ENCODE peak calls at places on chromosomes 2 and 18, in six cellular contexts. One of them, this sample, is unnamed.

GRCh38 chr2:27398962-27399361 is 10.4 kb downstream of the PPM1G start:
- DNase-seq in progenitor cell of endocrine pancreas: no peak
- DNase-seq in NB4: no peak
- DNase-seq in AG09319: no peak
- DNase-seq in Peyer's patch: no peak
- DNase-seq in A549: no peak
- DNase-seq in this sample: no peak

GRCh38 chr2:86453838-86454237 is 12.7 kb downstream of the KDM3A start:
- DNase-seq in progenitor cell of endocrine pancreas: no peak
- DNase-seq in NB4: no peak
- DNase-seq in AG09319: peak
- DNase-seq in Peyer's patch: no peak
- DNase-seq in A549: no peak
- DNase-seq in this sample: no peak

GRCh38 chr2:223008162-223008561 is 43.8 kb upstream of the KCNE4 start:
- DNase-seq in progenitor cell of endocrine pancreas: no peak
- DNase-seq in NB4: no peak
- DNase-seq in AG09319: no peak
- DNase-seq in Peyer's patch: no peak
- DNase-seq in A549: no peak
- DNase-seq in this sample: no peak

GRCh38 chr2:85854897-85855296 is 33.9 kb downstream of the ST3GAL5 start:
- DNase-seq in progenitor cell of endocrine pancreas: no peak
- DNase-seq in NB4: no peak
- DNase-seq in AG09319: no peak
- DNase-seq in Peyer's patch: no peak
- DNase-seq in A549: no peak
- DNase-seq in this sample: no peak

GRCh38 chr2:238916176-238916874 is 68.4 kb downstream of the TWIST2 start:
- DNase-seq in progenitor cell of endocrine pancreas: no peak
- DNase-seq in NB4: no peak
- DNase-seq in AG09319: no peak
- DNase-seq in Peyer's patch: no peak
- DNase-seq in A549: no peak
- DNase-seq in this sample: no peak

GRCh38 chr2:202408546-202409140 is 32.5 kb downstream of the BMPR2 start:
- DNase-seq in progenitor cell of endocrine pancreas: no peak
- DNase-seq in NB4: no peak
- DNase-seq in AG09319: no peak
- DNase-seq in Peyer's patch: no peak
- DNase-seq in A549: no peak
- DNase-seq in this sample: no peak

GRCh38 chr2:39216495-39217191 is 27.1 kb downstream of the CDKL4 start:
- DNase-seq in progenitor cell of endocrine pancreas: no peak
- DNase-seq in NB4: peak
- DNase-seq in AG09319: no peak
- DNase-seq in Peyer's patch: no peak
- DNase-seq in A549: no peak
- DNase-seq in this sample: peak

GRCh38 chr2:170814551-170815245 is 2.0 kb upstream of the GAD1 start:
- DNase-seq in progenitor cell of endocrine pancreas: no peak
- DNase-seq in NB4: no peak
- DNase-seq in AG09319: no peak
- DNase-seq in Peyer's patch: no peak
- DNase-seq in A549: no peak
- DNase-seq in this sample: no peak

GRCh38 chr2:99421469-99421868 is 68.3 kb downstream of the REV1 start:
- DNase-seq in progenitor cell of endocrine pancreas: no peak
- DNase-seq in NB4: no peak
- DNase-seq in AG09319: no peak
- DNase-seq in Peyer's patch: no peak
- DNase-seq in A549: no peak
- DNase-seq in this sample: no peak

GRCh38 chr2:28696261-28696660 is 55.4 kb upstream of the PPP1CB start:
- DNase-seq in progenitor cell of endocrine pancreas: no peak
- DNase-seq in NB4: no peak
- DNase-seq in AG09319: no peak
- DNase-seq in Peyer's patch: no peak
- DNase-seq in A549: peak
- DNase-seq in this sample: no peak

GRCh38 chr2:235937936-235938335 is 230.2 kb downstream of the GBX2 start:
- DNase-seq in progenitor cell of endocrine pancreas: no peak
- DNase-seq in NB4: no peak
- DNase-seq in AG09319: no peak
- DNase-seq in Peyer's patch: no peak
- DNase-seq in A549: no peak
- DNase-seq in this sample: no peak

GRCh38 chr2:213065583-213066444 is 85.6 kb downstream of the IKZF2 start:
- DNase-seq in progenitor cell of endocrine pancreas: no peak
- DNase-seq in NB4: peak
- DNase-seq in AG09319: peak
- DNase-seq in Peyer's patch: peak
- DNase-seq in A549: peak
- DNase-seq in this sample: no peak

GRCh38 chr2:28314968-28315367 is 77.7 kb upstream of the FOSL2 start:
- DNase-seq in progenitor cell of endocrine pancreas: no peak
- DNase-seq in NB4: no peak
- DNase-seq in AG09319: no peak
- DNase-seq in Peyer's patch: no peak
- DNase-seq in A549: no peak
- DNase-seq in this sample: no peak

GRCh38 chr2:174833737-174834136 is 69.5 kb upstream of the CHRNA1 start:
- DNase-seq in progenitor cell of endocrine pancreas: no peak
- DNase-seq in NB4: no peak
- DNase-seq in AG09319: no peak
- DNase-seq in Peyer's patch: no peak
- DNase-seq in A549: no peak
- DNase-seq in this sample: no peak

GRCh38 chr2:212970132-212970531 is 181.3 kb downstream of the IKZF2 start:
- DNase-seq in progenitor cell of endocrine pancreas: no peak
- DNase-seq in NB4: no peak
- DNase-seq in AG09319: no peak
- DNase-seq in Peyer's patch: no peak
- DNase-seq in A549: no peak
- DNase-seq in this sample: no peak

GRCh38 chr2:187819624-187820023 is 265.4 kb upstream of the TFPI start:
- DNase-seq in progenitor cell of endocrine pancreas: no peak
- DNase-seq in NB4: no peak
- DNase-seq in AG09319: no peak
- DNase-seq in Peyer's patch: no peak
- DNase-seq in A549: peak
- DNase-seq in this sample: no peak

GRCh38 chr2:208783184-208783583 is 376.6 kb downstream of the PTH2R start:
- DNase-seq in progenitor cell of endocrine pancreas: no peak
- DNase-seq in NB4: no peak
- DNase-seq in AG09319: no peak
- DNase-seq in Peyer's patch: no peak
- DNase-seq in A549: no peak
- DNase-seq in this sample: no peak
- TF ChIP-seq CTCF in progenitor cell of endocrine pancreas: peak
- TF ChIP-seq CTCF in NB4: no peak
- TF ChIP-seq CTCF in AG09319: no peak
- TF ChIP-seq CTCF in Peyer's patch: no peak
- TF ChIP-seq CTCF in A549: no peak
- TF ChIP-seq CTCF in this sample: no peak

GRCh38 chr2:100610381-100610831 is 47.6 kb downstream of the PDCL3 start:
- DNase-seq in progenitor cell of endocrine pancreas: peak
- DNase-seq in NB4: peak
- DNase-seq in AG09319: no peak
- DNase-seq in Peyer's patch: peak
- DNase-seq in A549: peak
- DNase-seq in this sample: peak
- TF ChIP-seq CTCF in progenitor cell of endocrine pancreas: peak
- TF ChIP-seq CTCF in NB4: peak
- TF ChIP-seq CTCF in AG09319: peak
- TF ChIP-seq CTCF in Peyer's patch: peak
- TF ChIP-seq CTCF in A549: peak
- TF ChIP-seq CTCF in this sample: peak

GRCh38 chr2:24540011-24540477 is 49.0 kb downstream of the NCOA1 start:
- DNase-seq in progenitor cell of endocrine pancreas: no peak
- DNase-seq in NB4: no peak
- DNase-seq in AG09319: no peak
- DNase-seq in Peyer's patch: no peak
- DNase-seq in A549: no peak
- DNase-seq in this sample: no peak

GRCh38 chr2:24544456-24545115 is 53.5 kb downstream of the NCOA1 start:
- DNase-seq in progenitor cell of endocrine pancreas: no peak
- DNase-seq in NB4: no peak
- DNase-seq in AG09319: no peak
- DNase-seq in Peyer's patch: no peak
- DNase-seq in A549: no peak
- DNase-seq in this sample: no peak

GRCh38 chr2:24546668-24547067 is 55.6 kb downstream of the NCOA1 start:
- DNase-seq in progenitor cell of endocrine pancreas: no peak
- DNase-seq in NB4: no peak
- DNase-seq in AG09319: no peak
- DNase-seq in Peyer's patch: no peak
- DNase-seq in A549: no peak
- DNase-seq in this sample: no peak

GRCh38 chr2:24542269-24542872 is 51.3 kb downstream of the NCOA1 start:
- DNase-seq in progenitor cell of endocrine pancreas: no peak
- DNase-seq in NB4: no peak
- DNase-seq in AG09319: no peak
- DNase-seq in Peyer's patch: no peak
- DNase-seq in A549: no peak
- DNase-seq in this sample: no peak

GRCh38 chr2:24543252-24543651 is 52.2 kb downstream of the NCOA1 start:
- DNase-seq in progenitor cell of endocrine pancreas: no peak
- DNase-seq in NB4: peak
- DNase-seq in AG09319: no peak
- DNase-seq in Peyer's patch: no peak
- DNase-seq in A549: no peak
- DNase-seq in this sample: no peak
- TF ChIP-seq CTCF in progenitor cell of endocrine pancreas: peak
- TF ChIP-seq CTCF in NB4: peak
- TF ChIP-seq CTCF in AG09319: no peak
- TF ChIP-seq CTCF in Peyer's patch: no peak
- TF ChIP-seq CTCF in A549: no peak
- TF ChIP-seq CTCF in this sample: no peak

DNA sequence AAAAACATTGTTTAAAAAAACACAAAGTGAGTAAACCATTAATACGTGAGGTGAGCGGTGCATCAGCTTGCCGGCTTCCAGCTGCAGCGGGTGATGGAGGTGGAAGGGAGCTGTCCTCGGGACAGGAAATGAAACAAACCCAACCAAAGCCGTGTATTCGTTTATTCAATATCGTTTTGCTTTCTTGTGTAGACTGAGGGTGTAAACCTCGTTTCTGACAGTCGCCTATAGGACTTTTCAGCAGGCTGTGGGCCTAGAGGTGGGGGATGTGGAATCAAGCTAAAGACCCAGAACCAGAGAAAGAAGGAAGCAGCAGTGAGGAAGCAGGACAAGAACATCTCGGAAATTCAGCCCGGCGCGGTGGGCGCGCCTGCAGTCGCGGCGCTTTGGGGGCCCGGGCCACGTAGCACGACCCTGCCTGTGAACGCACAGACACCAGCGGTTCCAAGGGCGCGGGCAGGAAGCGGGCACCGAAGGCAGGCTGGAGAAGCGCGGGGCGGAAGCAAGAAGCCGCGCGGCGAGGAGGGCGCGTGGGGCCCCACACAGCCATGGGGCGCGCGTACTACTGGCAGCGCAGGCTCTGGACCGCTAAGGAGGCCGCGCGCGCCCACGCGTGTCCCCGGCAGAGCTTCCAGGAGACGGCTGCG is 772 bp upstream of the ATP9B start:
- DNase-seq in progenitor cell of endocrine pancreas: no peak
- DNase-seq in NB4: no peak
- DNase-seq in AG09319: no peak
- DNase-seq in Peyer's patch: no peak
- DNase-seq in A549: no peak
- DNase-seq in this sample: peak
- TF ChIP-seq CTCF in progenitor cell of endocrine pancreas: no peak
- TF ChIP-seq CTCF in NB4: no peak
- TF ChIP-seq CTCF in AG09319: no peak
- TF ChIP-seq CTCF in Peyer's patch: no peak
- TF ChIP-seq CTCF in A549: no peak
- TF ChIP-seq CTCF in this sample: no peak

DNA sequence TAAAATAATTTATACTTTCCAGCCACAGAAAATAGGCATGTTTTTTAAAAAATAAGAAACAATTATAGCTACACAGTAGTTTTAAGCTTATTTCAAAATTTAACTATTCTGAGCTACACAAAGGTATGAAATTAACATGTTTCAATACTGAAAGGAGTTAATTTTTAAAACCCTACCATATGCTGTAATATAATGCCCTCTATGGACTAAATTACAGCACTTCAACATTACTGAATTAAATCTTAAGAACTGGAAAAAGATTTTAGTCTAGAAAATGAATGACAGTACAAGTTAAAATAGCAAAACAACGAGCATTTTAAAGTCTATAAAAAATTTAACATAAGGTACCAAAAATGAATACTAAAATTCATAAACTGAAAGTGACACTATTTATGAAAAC is 36.3 kb downstream of the RTN4 start:
- DNase-seq in progenitor cell of endocrine pancreas: no peak
- DNase-seq in NB4: no peak
- DNase-seq in AG09319: no peak
- DNase-seq in Peyer's patch: no peak
- DNase-seq in A549: no peak
- DNase-seq in this sample: no peak
- TF ChIP-seq CTCF in progenitor cell of endocrine pancreas: peak
- TF ChIP-seq CTCF in NB4: no peak
- TF ChIP-seq CTCF in AG09319: peak
- TF ChIP-seq CTCF in Peyer's patch: no peak
- TF ChIP-seq CTCF in A549: peak
- TF ChIP-seq CTCF in this sample: no peak

GRCh38 chr2:140200307-140200706 is 1420.1 kb upstream of the NXPH2 start:
- DNase-seq in progenitor cell of endocrine pancreas: no peak
- DNase-seq in NB4: no peak
- DNase-seq in AG09319: no peak
- DNase-seq in Peyer's patch: no peak
- DNase-seq in A549: no peak
- DNase-seq in this sample: no peak
- TF ChIP-seq CTCF in progenitor cell of endocrine pancreas: no peak
- TF ChIP-seq CTCF in NB4: no peak
- TF ChIP-seq CTCF in AG09319: no peak
- TF ChIP-seq CTCF in Peyer's patch: no peak
- TF ChIP-seq CTCF in A549: no peak
- TF ChIP-seq CTCF in this sample: no peak

DNA sequence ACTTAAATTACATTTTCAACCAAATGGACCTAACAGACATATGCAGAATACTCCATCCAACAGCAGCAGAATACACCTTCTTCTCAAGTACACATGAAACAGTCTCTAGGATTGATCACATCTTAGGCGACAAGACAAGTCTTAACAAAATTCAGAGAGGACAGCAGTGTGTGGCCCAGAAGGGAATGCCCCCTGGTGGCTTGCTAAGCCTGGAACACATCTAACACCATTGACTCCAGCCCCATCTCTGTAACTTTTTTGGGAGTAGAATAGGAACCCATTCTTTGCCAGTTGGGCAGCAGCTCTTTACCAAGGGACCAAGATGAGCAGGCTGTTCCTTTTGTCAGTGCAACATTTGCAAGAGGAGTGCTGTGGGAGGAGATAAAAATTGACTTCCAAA is 249.9 kb downstream of the PLCL1 start:
- DNase-seq in progenitor cell of endocrine pancreas: no peak
- DNase-seq in NB4: peak
- DNase-seq in AG09319: peak
- DNase-seq in Peyer's patch: no peak
- DNase-seq in A549: peak
- DNase-seq in this sample: peak
- TF ChIP-seq CTCF in progenitor cell of endocrine pancreas: peak
- TF ChIP-seq CTCF in NB4: peak
- TF ChIP-seq CTCF in AG09319: peak
- TF ChIP-seq CTCF in Peyer's patch: no peak
- TF ChIP-seq CTCF in A549: no peak
- TF ChIP-seq CTCF in this sample: peak

This sample was measured in CD4-positive, alpha-beta T cell.